ENCODE peak calls at places on chromosomes 7 and 10, in ten cellular contexts. G is naive thymus-derived CD8-positive, alpha-beta T cell; T is anterior cingulate cortex; W is GM19239; X is neuronal stem cell; U is neural crest cell; B is T-helper 2 cell; Y is ovary; I is brain microvascular endothelial cell; K is stimulated activated CD4-positive, alpha-beta T cell treated with anti-CD3 and anti-CD28 coated beads, Interleukin-2, amount 100 ng/mL, for 24 hours. N is an unnamed sample.

GRCh38 chr7:22995011-22995410 is 18.9 kb downstream of the HYCC1 start:
- DNase-seq in G (no peak), T (no peak), W (no peak), X (no peak), U (no peak), B (no peak), Y (no peak), I (no peak), K (no peak), N (no peak)

GRCh38 chr7:154953006-154953684 is 49.8 kb downstream of the PAXIP1 start:
- DNase-seq in G (peak; percentile 54), T (no peak), W (no peak), X (peak; percentile 47), U (peak; percentile 58), B (peak; percentile 53), Y (no peak), I (peak; percentile 12), K (peak; percentile 77), N (peak; percentile 42)

GRCh38 chr10:100825946-100826660 is 80.7 kb downstream of the PAX2 start:
- DNase-seq in G (no peak), T (no peak), W (no peak), X (no peak), U (no peak), B (no peak), Y (no peak), I (no peak), K (no peak), N (no peak)

GRCh38 chr7:150988230-150989226 is 2.3 kb upstream of the NOS3 start:
- DNase-seq in G (peak; percentile 76), T (peak; percentile 70), W (peak; percentile 75), X (peak; percentile 84), U (peak; percentile 95), B (peak; percentile 50), Y (no peak), I (peak; percentile 34), K (peak; percentile 77), N (peak; percentile 22)

GRCh38 chr7:76364198-76364584 is 5.4 kb upstream of the YWHAG start:
- DNase-seq in G (no peak), T (peak; percentile 8), W (no peak), X (no peak), U (no peak), B (no peak), Y (no peak), I (no peak), K (no peak), N (peak; percentile 51)

GRCh38 chr10:14022052-14022451 is 308.7 kb downstream of the FRMD4A start:
- DNase-seq in G (no peak), T (no peak), W (no peak), X (no peak), U (no peak), B (no peak), Y (no peak), I (no peak), K (no peak), N (no peak)

GRCh38 chr7:1246871-1247526 is 14.3 kb downstream of the UNCX start:
- DNase-seq in G (no peak), T (no peak), W (no peak), X (no peak), U (no peak), B (no peak), Y (no peak), I (no peak), K (no peak), N (no peak)

GRCh38 chr7:117269895-117270294 is 53.0 kb downstream of the WNT2 start:
- DNase-seq in G (no peak), T (no peak), W (no peak), X (no peak), U (no peak), B (no peak), Y (no peak), I (no peak), K (no peak), N (no peak)

GRCh38 chr7:105277341-105277740 is 111.4 kb downstream of the SRPK2 start:
- DNase-seq in G (no peak), T (no peak), W (no peak), X (no peak), U (no peak), B (no peak), Y (no peak), I (no peak), K (no peak), N (no peak)

GRCh38 chr7:94578615-94579014 is 69.0 kb downstream of the CASD1 start:
- DNase-seq in G (no peak), T (no peak), W (no peak), X (no peak), U (no peak), B (no peak), Y (no peak), I (no peak), K (no peak), N (no peak)

GRCh38 chr7:106447318-106447847 is 162.6 kb upstream of the NAMPT start:
- DNase-seq in G (no peak), T (no peak), W (no peak), X (no peak), U (no peak), B (no peak), Y (no peak), I (no peak), K (no peak), N (no peak)

GRCh38 chr7:19776981-19777380 is 3.6 kb upstream of the TMEM196 start:
- DNase-seq in G (no peak), T (no peak), W (no peak), X (no peak), U (no peak), B (no peak), Y (no peak), I (no peak), K (no peak), N (no peak)

GRCh38 chr10:123995082-123995460 is 98.3 kb downstream of the CHST15 start:
- DNase-seq in G (no peak), T (no peak), W (no peak), X (peak; percentile 24), U (no peak), B (no peak), Y (peak; percentile 50), I (peak; percentile 52), K (no peak), N (no peak)

GRCh38 chr7:74439546-74439945 is 14.2 kb upstream of the GTF2IRD1 start:
- DNase-seq in G (no peak), T (no peak), W (no peak), X (no peak), U (no peak), B (no peak), Y (no peak), I (no peak), K (no peak), N (peak; percentile 83)

GRCh38 chr7:128124786-128125185 is 93.5 kb upstream of the LRRC4 start:
- DNase-seq in G (no peak), T (no peak), W (no peak), X (no peak), U (no peak), B (no peak), Y (no peak), I (no peak), K (no peak), N (no peak)

GRCh38 chr7:102050864-102051460 is 233.5 kb downstream of the CUX1 start:
- DNase-seq in G (no peak), T (no peak), W (no peak), X (no peak), U (no peak), B (no peak), Y (no peak), I (no peak), K (no peak), N (no peak)

GRCh38 chr10:31133628-31134302 is 102.1 kb upstream of the ZNF438 start:
- DNase-seq in G (peak; percentile 37), T (peak; percentile 81), W (peak; percentile 72), X (peak; percentile 87), U (peak; percentile 73), B (peak; percentile 35), Y (peak; percentile 85), I (no peak), K (peak; percentile 69), N (peak; percentile 79)

GRCh38 chr7:158933468-158934139 is 77.2 kb downstream of the DYNC2I1 start:
- DNase-seq in G (no peak), T (no peak), W (no peak), X (no peak), U (no peak), B (no peak), Y (no peak), I (no peak), K (no peak), N (no peak)

GRCh38 chr10:12448729-12449391 is 99.5 kb downstream of the CAMK1D start:
- DNase-seq in G (peak; percentile 78), T (no peak), W (peak; percentile 56), X (no peak), U (no peak), B (no peak), Y (peak; percentile 34), I (peak; percentile 98), K (peak; percentile 73), N (no peak)

GRCh38 chr10:31075434-31075833 is 43.8 kb upstream of the ZNF438 start:
- DNase-seq in G (no peak), T (no peak), W (no peak), X (no peak), U (no peak), B (no peak), Y (no peak), I (peak; percentile 74), K (no peak), N (no peak)